ENCODE peak calls at places on chromosomes 7 and 10, in ten cellular contexts. One of them, this sample, is unnamed. For H3K36me3, the result is how much of the 10 kb centered on the place peaks cover.

GRCh38 chr7:23530355-23530754 is 1.4 kb downstream of the TRA2A start:
- DNase-seq in IMR-90: peak
- DNase-seq in uterus: no peak
- DNase-seq in tibial nerve: no peak
- DNase-seq in OCI-LY7: peak
- DNase-seq in pancreas: no peak
- DNase-seq in neural progenitor cell: peak
- DNase-seq in suprapubic skin: no peak
- DNase-seq in fibroblast of lung: peak
- DNase-seq in Peyer's patch: no peak
- DNase-seq in this sample: peak

GRCh38 chr7:47282790-47283496 is 299.0 kb downstream of the TNS3 start:
- DNase-seq in IMR-90: no peak
- DNase-seq in uterus: no peak
- DNase-seq in tibial nerve: no peak
- DNase-seq in OCI-LY7: no peak
- DNase-seq in pancreas: no peak
- DNase-seq in neural progenitor cell: no peak
- DNase-seq in suprapubic skin: no peak
- DNase-seq in fibroblast of lung: no peak
- DNase-seq in Peyer's patch: no peak
- DNase-seq in this sample: no peak

GRCh38 chr7:6437251-6437650 is 10.5 kb downstream of the DAGLB start:
- DNase-seq in IMR-90: no peak
- DNase-seq in uterus: no peak
- DNase-seq in tibial nerve: no peak
- DNase-seq in OCI-LY7: no peak
- DNase-seq in pancreas: no peak
- DNase-seq in neural progenitor cell: no peak
- DNase-seq in suprapubic skin: no peak
- DNase-seq in fibroblast of lung: no peak
- DNase-seq in Peyer's patch: no peak
- DNase-seq in this sample: no peak

GRCh38 chr10:73999703-74000102 is 1.8 kb downstream of the VCL start:
- DNase-seq in IMR-90: peak
- DNase-seq in uterus: no peak
- DNase-seq in tibial nerve: no peak
- DNase-seq in OCI-LY7: no peak
- DNase-seq in pancreas: no peak
- DNase-seq in neural progenitor cell: peak
- DNase-seq in suprapubic skin: no peak
- DNase-seq in fibroblast of lung: no peak
- DNase-seq in Peyer's patch: no peak
- DNase-seq in this sample: no peak

GRCh38 chr10:9634466-9634865 is 1383.2 kb upstream of the CELF2 start:
- DNase-seq in IMR-90: peak
- DNase-seq in uterus: no peak
- DNase-seq in tibial nerve: no peak
- DNase-seq in OCI-LY7: no peak
- DNase-seq in pancreas: no peak
- DNase-seq in neural progenitor cell: no peak
- DNase-seq in suprapubic skin: no peak
- DNase-seq in fibroblast of lung: peak
- DNase-seq in Peyer's patch: no peak
- DNase-seq in this sample: no peak

GRCh38 chr10:59631882-59632281 is 77.8 kb downstream of the SLC16A9 start:
- DNase-seq in IMR-90: no peak
- DNase-seq in uterus: no peak
- DNase-seq in tibial nerve: no peak
- DNase-seq in OCI-LY7: no peak
- DNase-seq in pancreas: no peak
- DNase-seq in neural progenitor cell: no peak
- DNase-seq in suprapubic skin: no peak
- DNase-seq in fibroblast of lung: no peak
- DNase-seq in Peyer's patch: no peak
- DNase-seq in this sample: no peak

GRCh38 chr7:128734777-128735342 is 4.3 kb upstream of the CALU start:
- DNase-seq in IMR-90: no peak
- DNase-seq in uterus: no peak
- DNase-seq in tibial nerve: no peak
- DNase-seq in OCI-LY7: no peak
- DNase-seq in pancreas: no peak
- DNase-seq in neural progenitor cell: no peak
- DNase-seq in suprapubic skin: no peak
- DNase-seq in fibroblast of lung: no peak
- DNase-seq in Peyer's patch: no peak
- DNase-seq in this sample: no peak

GRCh38 chr10:31620236-31621151 is 301.5 kb downstream of the ZEB1 start:
- DNase-seq in IMR-90: peak
- DNase-seq in uterus: peak
- DNase-seq in tibial nerve: peak
- DNase-seq in OCI-LY7: no peak
- DNase-seq in pancreas: no peak
- DNase-seq in neural progenitor cell: peak
- DNase-seq in suprapubic skin: peak
- DNase-seq in fibroblast of lung: peak
- DNase-seq in Peyer's patch: peak
- DNase-seq in this sample: no peak

GRCh38 chr7:130901209-130901783 is 167.3 kb upstream of the KLF14 start:
- DNase-seq in IMR-90: peak
- DNase-seq in uterus: peak
- DNase-seq in tibial nerve: no peak
- DNase-seq in OCI-LY7: no peak
- DNase-seq in pancreas: peak
- DNase-seq in neural progenitor cell: peak
- DNase-seq in suprapubic skin: no peak
- DNase-seq in fibroblast of lung: peak
- DNase-seq in Peyer's patch: peak
- DNase-seq in this sample: no peak

GRCh38 chr7:27462575-27463270 is 200.0 kb downstream of the HIBADH start:
- DNase-seq in IMR-90: peak
- DNase-seq in uterus: peak
- DNase-seq in tibial nerve: no peak
- DNase-seq in OCI-LY7: no peak
- DNase-seq in pancreas: no peak
- DNase-seq in neural progenitor cell: no peak
- DNase-seq in suprapubic skin: no peak
- DNase-seq in fibroblast of lung: peak
- DNase-seq in Peyer's patch: no peak
- DNase-seq in this sample: no peak

GRCh38 chr10:38979535-38979934 is 885.4 kb downstream of the ZNF37A start:
- DNase-seq in IMR-90: no peak
- DNase-seq in uterus: no peak
- DNase-seq in tibial nerve: no peak
- DNase-seq in OCI-LY7: no peak
- DNase-seq in pancreas: no peak
- DNase-seq in neural progenitor cell: no peak
- DNase-seq in suprapubic skin: no peak
- DNase-seq in fibroblast of lung: no peak
- DNase-seq in Peyer's patch: no peak
- DNase-seq in this sample: no peak

GRCh38 chr10:11469575-11470391 is 141.7 kb downstream of the USP6NL start:
- DNase-seq in IMR-90: no peak
- DNase-seq in uterus: no peak
- DNase-seq in tibial nerve: no peak
- DNase-seq in OCI-LY7: no peak
- DNase-seq in pancreas: no peak
- DNase-seq in neural progenitor cell: no peak
- DNase-seq in suprapubic skin: no peak
- DNase-seq in fibroblast of lung: no peak
- DNase-seq in Peyer's patch: no peak
- DNase-seq in this sample: no peak
- H3K36me3 ChIP-seq in IMR-90: under half
- H3K36me3 ChIP-seq in uterus: under half
- H3K36me3 ChIP-seq in tibial nerve: under half
- H3K36me3 ChIP-seq in OCI-LY7: half or more
- H3K36me3 ChIP-seq in pancreas: under half
- H3K36me3 ChIP-seq in neural progenitor cell: under half
- H3K36me3 ChIP-seq in suprapubic skin: under half
- H3K36me3 ChIP-seq in fibroblast of lung: under half
- H3K36me3 ChIP-seq in Peyer's patch: under half
- H3K36me3 ChIP-seq in this sample: under half

GRCh38 chr7:85292908-85293576 is 106.2 kb upstream of the SEMA3D start:
- DNase-seq in IMR-90: no peak
- DNase-seq in uterus: no peak
- DNase-seq in tibial nerve: no peak
- DNase-seq in OCI-LY7: peak
- DNase-seq in pancreas: no peak
- DNase-seq in neural progenitor cell: no peak
- DNase-seq in suprapubic skin: no peak
- DNase-seq in fibroblast of lung: no peak
- DNase-seq in Peyer's patch: no peak
- DNase-seq in this sample: no peak
- H3K36me3 ChIP-seq in IMR-90: under half
- H3K36me3 ChIP-seq in uterus: under half
- H3K36me3 ChIP-seq in tibial nerve: under half
- H3K36me3 ChIP-seq in OCI-LY7: under half
- H3K36me3 ChIP-seq in pancreas: under half
- H3K36me3 ChIP-seq in neural progenitor cell: under half
- H3K36me3 ChIP-seq in suprapubic skin: under half
- H3K36me3 ChIP-seq in fibroblast of lung: under half
- H3K36me3 ChIP-seq in Peyer's patch: under half
- H3K36me3 ChIP-seq in this sample: under half

GRCh38 chr7:158923928-158924511 is 67.7 kb downstream of the DYNC2I1 start:
- DNase-seq in IMR-90: no peak
- DNase-seq in uterus: no peak
- DNase-seq in tibial nerve: no peak
- DNase-seq in OCI-LY7: no peak
- DNase-seq in pancreas: no peak
- DNase-seq in neural progenitor cell: no peak
- DNase-seq in suprapubic skin: no peak
- DNase-seq in fibroblast of lung: no peak
- DNase-seq in Peyer's patch: no peak
- DNase-seq in this sample: no peak
- H3K36me3 ChIP-seq in IMR-90: half or more
- H3K36me3 ChIP-seq in uterus: under half
- H3K36me3 ChIP-seq in tibial nerve: under half
- H3K36me3 ChIP-seq in OCI-LY7: under half
- H3K36me3 ChIP-seq in pancreas: under half
- H3K36me3 ChIP-seq in neural progenitor cell: under half
- H3K36me3 ChIP-seq in suprapubic skin: half or more
- H3K36me3 ChIP-seq in fibroblast of lung: under half
- H3K36me3 ChIP-seq in Peyer's patch: under half
- H3K36me3 ChIP-seq in this sample: under half

DNA sequence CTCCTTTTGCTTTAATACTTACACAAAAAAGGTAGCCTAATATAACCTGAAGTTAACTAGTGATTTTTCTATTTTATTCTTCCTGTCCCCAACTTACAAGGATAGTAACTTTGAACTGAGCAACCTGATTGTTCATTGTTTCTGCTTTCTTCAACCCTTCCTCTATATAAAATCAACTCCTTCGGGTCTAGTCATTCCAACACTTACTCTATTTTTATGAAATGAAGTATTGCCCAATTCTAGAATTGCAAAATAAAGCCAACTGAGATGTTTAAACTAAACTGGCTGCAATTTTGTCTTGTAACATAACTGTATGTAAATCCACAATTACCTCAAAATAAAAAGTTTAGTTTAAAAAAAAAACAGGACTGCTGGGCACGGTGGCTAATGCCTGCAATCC is 20.3 kb upstream of the DNA2 start:
- DNase-seq in IMR-90: peak
- DNase-seq in uterus: no peak
- DNase-seq in tibial nerve: no peak
- DNase-seq in OCI-LY7: no peak
- DNase-seq in pancreas: no peak
- DNase-seq in neural progenitor cell: no peak
- DNase-seq in suprapubic skin: no peak
- DNase-seq in fibroblast of lung: peak
- DNase-seq in Peyer's patch: no peak
- DNase-seq in this sample: no peak
- H3K36me3 ChIP-seq in IMR-90: under half
- H3K36me3 ChIP-seq in uterus: under half
- H3K36me3 ChIP-seq in tibial nerve: under half
- H3K36me3 ChIP-seq in OCI-LY7: under half
- H3K36me3 ChIP-seq in pancreas: under half
- H3K36me3 ChIP-seq in neural progenitor cell: under half
- H3K36me3 ChIP-seq in suprapubic skin: half or more
- H3K36me3 ChIP-seq in fibroblast of lung: under half
- H3K36me3 ChIP-seq in Peyer's patch: under half
- H3K36me3 ChIP-seq in this sample: under half

This sample was measured in PC-9.